ENCODE peak calls at places on chromosomes 1 and 21, in ten cellular contexts. A is BJ, R is progenitor cell of endocrine pancreas, S is heart left ventricle, K is colonic mucosa, J is WERI-Rb-1, D is AG10803, E is psoas muscle, F is HCT116, T is tibial artery. C is an unnamed sample.
A peak's percentile ranks its signal among the peaks of the same experiment; 100 is the strongest.

GRCh38 chr1:101239095-101240040 is 2.5 kb downstream of the S1PR1 start:
- DNase-seq in A (no peak), R (no peak), S (peak; percentile 32), K (no peak), J (no peak), D (no peak), E (no peak), F (no peak), T (no peak), C (no peak)

GRCh38 chr1:218739426-218739825 is 394.3 kb downstream of the TGFB2 start:
- DNase-seq in A (no peak), R (no peak), S (peak; percentile 24), K (peak; percentile 38), J (no peak), D (peak; percentile 32), E (peak; percentile 53), F (no peak), T (peak; percentile 73), C (no peak)

GRCh38 chr1:17596651-17597509 is 57.4 kb downstream of the ARHGEF10L start:
- DNase-seq in A (no peak), R (no peak), S (no peak), K (peak; percentile 85), J (peak; percentile 58), D (no peak), E (no peak), F (no peak), T (no peak), C (no peak)

GRCh38 chr1:170776147-170776734 is 112.3 kb downstream of the PRRX1 start:
- DNase-seq in A (no peak), R (no peak), S (no peak), K (no peak), J (no peak), D (peak; percentile 36), E (no peak), F (no peak), T (no peak), C (no peak)

GRCh38 chr1:94597701-94598100 is 56.1 kb upstream of the F3 start:
- DNase-seq in A (peak; percentile 24), R (no peak), S (no peak), K (no peak), J (no peak), D (peak; percentile 79), E (no peak), F (no peak), T (no peak), C (no peak)

GRCh38 chr1:116254776-116255175 is 118.3 kb upstream of the ATP1A1 start:
- DNase-seq in A (no peak), R (no peak), S (no peak), K (peak; percentile 77), J (no peak), D (no peak), E (no peak), F (no peak), T (no peak), C (no peak)

GRCh38 chr1:28064064-28064463 is 24.3 kb downstream of the EYA3 start:
- DNase-seq in A (no peak), R (no peak), S (no peak), K (no peak), J (no peak), D (peak; percentile 19), E (no peak), F (no peak), T (no peak), C (no peak)

GRCh38 chr1:1872329-1872994 is 18.4 kb downstream of the GNB1 start:
- DNase-seq in A (no peak), R (no peak), S (no peak), K (no peak), J (no peak), D (no peak), E (no peak), F (no peak), T (no peak), C (no peak)

GRCh38 chr1:3907031-3907534 is 7.0 kb upstream of the C1orf174 start:
- DNase-seq in A (no peak), R (no peak), S (no peak), K (peak; percentile 39), J (peak; percentile 85), D (no peak), E (no peak), F (no peak), T (peak; percentile 60), C (no peak)

GRCh38 chr1:228289996-228290881 is 82.4 kb downstream of the OBSCN start:
- DNase-seq in A (no peak), R (no peak), S (no peak), K (no peak), J (no peak), D (no peak), E (peak; percentile 10), F (no peak), T (peak; percentile 62), C (no peak)

GRCh38 chr1:24643362-24644346 is 552 bp downstream of the SRRM1 start:
- DNase-seq in A (no peak), R (no peak), S (no peak), K (peak; percentile 51), J (peak; percentile 37), D (peak; percentile 9), E (no peak), F (no peak), T (no peak), C (no peak)

GRCh38 chr1:85278853-85279314 is 2.5 kb upstream of the BCL10 start:
- DNase-seq in A (peak; percentile 88), R (no peak), S (no peak), K (peak; percentile 86), J (no peak), D (peak; percentile 91), E (no peak), F (peak; percentile 87), T (no peak), C (peak; percentile 95)

GRCh38 chr21:15823486-15824150 is 93.8 kb downstream of the USP25 start:
- DNase-seq in A (no peak), R (no peak), S (no peak), K (no peak), J (no peak), D (no peak), E (no peak), F (no peak), T (no peak), C (no peak)

GRCh38 chr1:229105109-229105508 is 165.8 kb upstream of the RAB4A start:
- DNase-seq in A (no peak), R (no peak), S (no peak), K (no peak), J (no peak), D (no peak), E (no peak), F (no peak), T (peak; percentile 84), C (no peak)

GRCh38 chr1:189149547-189150375 is 1327.9 kb downstream of the BRINP3 start:
- DNase-seq in A (no peak), R (no peak), S (no peak), K (no peak), J (no peak), D (no peak), E (no peak), F (no peak), T (no peak), C (no peak)
- TF ChIP-seq CTCF in A (no peak), R (peak; percentile 32), S (no peak), K (no peak), J (no peak), D (no peak), E (no peak), F (no peak), T (no peak), C (no peak)

DNA sequence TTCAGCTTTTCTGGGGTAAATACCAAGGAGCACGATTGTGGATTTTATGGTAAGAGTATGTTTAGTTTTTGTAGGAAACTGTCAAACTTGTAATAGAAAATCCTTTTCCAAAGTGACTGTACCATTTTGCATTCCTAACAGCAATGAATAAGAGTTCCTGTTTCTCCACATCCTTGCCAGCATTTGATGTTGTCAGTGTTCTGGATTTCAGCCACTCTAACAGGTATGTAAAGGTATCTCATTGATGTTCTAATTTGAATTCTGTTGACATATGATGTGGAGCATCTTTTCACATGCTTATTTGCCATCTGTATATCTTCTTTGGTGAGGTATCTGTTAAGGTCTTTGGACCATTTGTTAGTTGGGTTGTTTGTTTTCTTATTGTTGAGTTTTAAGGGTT is 50.3 kb upstream of the RGS2 start:
- DNase-seq in A (no peak), R (no peak), S (no peak), K (no peak), J (no peak), D (no peak), E (no peak), F (no peak), T (no peak), C (no peak)
- TF ChIP-seq CTCF in A (no peak), R (no peak), S (no peak), K (no peak), J (no peak), D (no peak), E (no peak), F (no peak), T (no peak), C (no peak)

DNA sequence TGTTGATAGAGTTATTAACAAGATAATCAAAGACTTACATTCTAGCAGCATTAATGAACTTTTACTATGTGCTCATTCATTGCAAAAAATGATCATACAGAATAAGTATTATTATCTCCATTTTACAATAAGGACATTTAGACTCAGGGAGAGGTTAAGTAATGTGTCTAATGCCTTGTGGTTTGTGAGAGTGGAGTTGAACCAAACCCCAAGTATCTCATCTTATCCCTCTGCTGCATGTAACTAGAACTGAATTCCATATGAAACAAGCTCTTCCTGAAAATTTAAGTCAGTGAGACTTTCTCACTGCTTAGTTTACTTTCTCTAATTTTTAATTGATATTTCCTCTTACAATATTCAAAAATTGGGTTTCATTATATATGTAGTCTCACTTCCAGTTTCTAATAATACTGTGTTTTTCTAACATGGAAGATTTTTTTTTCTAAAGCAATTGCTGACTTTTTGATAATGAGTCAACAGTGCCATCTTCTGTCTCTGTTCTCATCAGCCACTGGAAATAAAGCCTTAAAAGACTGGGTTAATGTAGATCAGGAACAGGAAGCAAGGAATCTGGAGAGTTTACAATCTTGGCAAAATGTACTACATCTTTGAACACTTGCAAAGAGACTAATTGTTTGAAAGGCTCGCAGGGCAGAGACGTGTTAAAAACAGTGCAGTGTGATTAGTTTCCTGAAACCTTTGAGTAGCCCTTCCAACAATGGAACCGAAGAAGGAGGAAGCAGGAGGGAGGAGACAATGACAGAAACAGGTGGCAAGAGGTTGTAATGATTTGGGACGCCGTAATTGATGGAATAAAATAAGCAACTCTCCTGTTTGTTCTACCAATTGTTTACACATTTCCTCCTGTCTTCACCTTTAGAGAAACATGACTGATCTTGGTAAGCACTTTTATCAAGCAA is 567.6 kb downstream of the MRPL39 start:
- DNase-seq in A (no peak), R (no peak), S (no peak), K (no peak), J (no peak), D (peak; percentile 17), E (no peak), F (no peak), T (no peak), C (no peak)
- TF ChIP-seq CTCF in A (no peak), R (peak; percentile 38), S (peak; percentile 10), K (no peak), J (peak; percentile 45), D (no peak), E (no peak), F (no peak), T (no peak), C (peak; percentile 23)

DNA sequence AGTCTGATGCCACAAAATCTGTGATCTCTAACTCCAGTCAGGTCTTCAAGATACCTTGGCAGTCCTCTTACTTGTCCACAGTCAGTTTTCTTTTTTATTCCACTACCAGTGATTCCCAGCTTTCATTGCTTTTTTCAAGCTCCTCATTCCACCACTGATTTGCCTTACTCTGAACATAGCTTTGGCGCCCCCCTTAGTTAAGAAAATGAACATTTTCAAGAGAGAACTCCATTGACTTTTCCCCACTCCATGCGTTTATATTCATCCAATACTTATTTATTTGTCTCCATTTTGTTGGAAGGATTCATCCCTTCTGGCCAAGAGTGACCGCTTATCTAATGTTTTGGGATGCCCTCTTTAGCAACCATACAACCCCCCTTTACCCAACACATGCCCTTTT is 33.9 kb upstream of the IPO9 start:
- DNase-seq in A (no peak), R (no peak), S (no peak), K (no peak), J (no peak), D (peak; percentile 48), E (no peak), F (peak; percentile 13), T (no peak), C (no peak)
- TF ChIP-seq CTCF in A (peak; percentile 43), R (peak; percentile 43), S (peak; percentile 14), K (no peak), J (peak; percentile 55), D (peak; percentile 49), E (peak; percentile 26), F (peak; percentile 34), T (peak; percentile 29), C (peak; percentile 38)